ENCODE peak calls at places on chromosomes 16 and 17, in eight cellular contexts. C, S, Y, D, G, J, M and F are unnamed samples.
A peak's percentile ranks its signal among the peaks of the same experiment; 100 is the strongest.

GRCh38 chr16:592518-593306 is 2.8 kb downstream of the RAB40C start:
- DNase-seq in S (peak; percentile 84), D (peak; percentile 79), J (no peak), C (no peak), Y (peak; percentile 68), G (no peak), M (no peak), F (peak; percentile 94)

GRCh38 chr17:76384987-76385891 is 830 bp downstream of the SPHK1 start:
- DNase-seq in D (peak; percentile 52), S (peak; percentile 82), G (peak; percentile 44), C (peak; percentile 79), Y (peak; percentile 52), M (peak; percentile 41), J (no peak), F (peak; percentile 88)

GRCh38 chr16:11835891-11836652 is 15.3 kb downstream of the RSL1D1 start:
- DNase-seq in M (no peak), C (no peak), J (no peak), S (no peak), G (no peak), Y (no peak), D (no peak), F (no peak)

GRCh38 chr16:71927787-71928186 is 32.5 kb downstream of the IST1 start:
- DNase-seq in G (no peak), C (no peak), M (peak; percentile 39), D (no peak), J (no peak), Y (no peak), S (no peak), F (no peak)

GRCh38 chr17:64632193-64632592 is 29.9 kb downstream of the SMURF2 start:
- DNase-seq in S (no peak), C (no peak), J (no peak), M (no peak), Y (no peak), D (no peak), G (no peak), F (no peak)

GRCh38 chr16:2468725-2469398 is 2.2 kb upstream of the NTN3 start:
- DNase-seq in J (no peak), S (no peak), D (peak; percentile 33), Y (no peak), G (no peak), M (no peak), C (peak; percentile 45), F (no peak)

GRCh38 chr16:70717817-70718216 is 32.0 kb upstream of the MTSS2 start:
- DNase-seq in G (no peak), D (no peak), M (no peak), C (no peak), J (no peak), Y (no peak), S (no peak), F (no peak)

GRCh38 chr17:51118330-51119195 is 2.1 kb downstream of the SPAG9 start:
- DNase-seq in J (no peak), D (peak; percentile 96), S (no peak), Y (peak; percentile 90), M (no peak), G (no peak), C (no peak), F (no peak)

GRCh38 chr16:50685456-50686058 is 4.4 kb upstream of the SNX20 start:
- DNase-seq in Y (no peak), M (no peak), C (no peak), J (no peak), D (no peak), G (no peak), S (no peak), F (no peak)

GRCh38 chr17:75367312-75367711 is 38.2 kb downstream of the GRB2 start:
- DNase-seq in M (no peak), Y (no peak), D (no peak), S (no peak), C (no peak), J (no peak), G (no peak), F (no peak)

DNA sequence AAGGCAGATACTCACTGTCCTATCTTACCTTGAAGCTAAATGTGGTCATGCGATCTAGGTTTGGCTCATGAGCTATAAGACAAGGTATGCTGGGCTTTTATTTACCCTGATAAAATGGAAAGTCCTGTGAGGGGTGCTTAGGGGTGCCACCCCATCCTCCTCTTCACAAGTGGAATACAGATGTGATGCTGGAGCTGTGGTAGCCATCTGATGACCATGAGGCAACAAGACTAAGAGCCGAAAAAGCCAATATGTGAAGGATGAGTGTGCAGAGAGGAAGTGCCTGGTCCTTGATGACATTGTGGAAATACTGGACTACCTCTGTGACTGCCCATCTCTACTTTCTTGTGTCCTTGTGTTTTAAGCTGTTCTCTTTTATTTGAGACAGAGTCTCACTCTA is 58.1 kb upstream of the TMC5 start:
- DNase-seq in S (no peak), Y (no peak), G (no peak), J (no peak), C (no peak), D (no peak), M (no peak), F (no peak)
- TF ChIP-seq CTCF in S (no peak), Y (no peak), G (no peak), J (no peak), C (no peak), D (no peak), M (no peak), F (no peak)

DNA sequence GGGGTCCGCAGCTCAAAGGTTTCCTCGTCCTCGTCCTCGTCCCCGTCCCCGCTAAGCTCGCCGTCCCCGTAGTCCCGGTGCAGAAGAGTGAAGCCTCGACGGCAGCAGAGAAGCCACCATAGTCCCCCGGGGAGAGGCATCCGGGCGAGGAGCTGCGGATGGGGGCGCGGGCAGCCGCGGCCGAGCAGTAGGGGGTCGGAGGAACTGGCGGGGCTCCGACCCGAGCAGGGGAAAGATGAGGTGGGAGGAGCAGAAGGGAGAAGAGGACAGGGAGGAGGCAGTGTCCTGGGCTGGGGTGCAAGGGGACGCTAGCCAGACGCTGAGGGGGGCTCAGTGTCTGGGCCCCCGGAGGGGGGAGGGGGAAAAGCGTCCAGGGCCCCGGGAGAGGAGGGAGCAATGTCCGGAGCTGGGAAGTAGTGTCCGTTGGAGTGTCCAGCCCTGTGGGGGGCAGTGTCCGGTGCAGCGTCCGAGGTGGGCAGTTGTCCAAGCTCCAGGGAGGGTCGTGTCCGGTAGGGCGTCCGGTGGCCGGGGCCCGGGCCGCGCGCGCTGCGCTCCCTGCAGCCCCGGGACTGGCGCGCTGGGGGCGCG is at the start of gene PLEKHH3:
- DNase-seq in Y (no peak), M (no peak), C (no peak), J (no peak), S (peak; percentile 85), G (no peak), D (no peak), F (no peak)
- H3K4me1 ChIP-seq in Y (peaks cover 39% of the 10 kb centered on the region), M (peaks cover 83% of the 10 kb centered on the region), C (peaks cover 74% of the 10 kb centered on the region), J (peaks cover 30% of the 10 kb centered on the region), S (peaks cover 54% of the 10 kb centered on the region), G (peaks cover 3% of the 10 kb centered on the region), D (peaks cover 70% of the 10 kb centered on the region), F (peaks cover 32% of the 10 kb centered on the region)

GRCh38 chr17:47618416-47618815 is 31.3 kb upstream of the KPNB1 start:
- DNase-seq in S (no peak), G (no peak), C (no peak), M (no peak), D (no peak), Y (no peak), J (peak; percentile 23), F (no peak)
- TF ChIP-seq CTCF in S (no peak), G (no peak), C (no peak), M (peak; percentile 14), D (no peak), Y (no peak), J (peak; percentile 65), F (peak; percentile 34)

GRCh38 chr17:1733047-1733357 is 8.5 kb downstream of the WDR81 start:
- DNase-seq in J (no peak), M (no peak), S (no peak), D (no peak), C (no peak), Y (no peak), G (no peak), F (no peak)

GRCh38 chr17:1735834-1736347 is 6.8 kb upstream of the SERPINF2 start:
- DNase-seq in S (no peak), D (no peak), Y (no peak), G (no peak), J (no peak), M (no peak), C (no peak), F (peak; percentile 53)

GRCh38 chr17:1732241-1733046 is 7.9 kb downstream of the WDR81 start:
- DNase-seq in D (no peak), M (no peak), C (no peak), G (no peak), J (no peak), Y (no peak), S (no peak), F (peak; percentile 51)

GRCh38 chr17:1735418-1735817 is 7.3 kb upstream of the SERPINF2 start:
- DNase-seq in D (no peak), Y (no peak), J (no peak), C (no peak), S (no peak), M (no peak), G (no peak), F (no peak)

DNA sequence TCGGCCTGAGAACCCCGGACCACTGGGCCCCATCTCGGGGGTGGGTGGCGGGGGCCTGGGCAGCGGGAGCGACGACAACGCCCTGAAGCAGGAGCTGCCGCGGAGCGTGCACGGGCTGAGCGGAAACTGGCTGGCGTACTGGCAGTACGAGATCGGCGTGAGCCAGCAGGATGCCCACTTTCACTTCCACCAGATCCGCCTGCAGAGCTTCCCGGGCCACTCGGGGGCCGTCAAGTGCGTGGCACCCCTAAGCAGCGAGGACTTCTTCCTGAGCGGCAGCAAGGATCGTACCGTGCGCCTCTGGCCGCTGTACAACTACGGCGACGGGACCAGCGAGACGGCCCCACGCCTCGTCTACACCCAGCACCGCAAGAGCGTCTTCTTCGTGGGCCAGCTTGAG is 8.9 kb upstream of the SERPINF2 start:
- DNase-seq in M (no peak), J (no peak), S (peak; percentile 81), G (no peak), C (no peak), D (no peak), Y (no peak), F (no peak)
- H3K4me1 ChIP-seq in M (peaks cover 49% of the 10 kb centered on the region), J (no peaks in the 10 kb centered on the region), S (peaks cover 15% of the 10 kb centered on the region), G (peaks cover 13% of the 10 kb centered on the region), C (peaks cover 56% of the 10 kb centered on the region), D (no peaks in the 10 kb centered on the region), Y (peaks cover 4% of the 10 kb centered on the region), F (peaks cover 15% of the 10 kb centered on the region)

GRCh38 chr16:19105131-19105530 is 8.6 kb upstream of the ITPRIPL2 start:
- DNase-seq in M (no peak), S (no peak), Y (no peak), D (no peak), C (no peak), G (no peak), J (no peak), F (no peak)
- TF ChIP-seq CTCF in M (no peak), S (no peak), Y (no peak), D (no peak), C (no peak), G (no peak), J (no peak), F (no peak)

GRCh38 chr16:57531253-57531575 is 5.2 kb downstream of the CCDC102A start:
- DNase-seq in Y (no peak), S (no peak), J (no peak), C (no peak), D (no peak), G (peak; percentile 11), M (no peak), F (no peak)
- H3K4me1 ChIP-seq in Y (peaks cover 8% of the 10 kb centered on the region), S (peaks cover 44% of the 10 kb centered on the region), J (peaks cover 20% of the 10 kb centered on the region), C (peaks cover 59% of the 10 kb centered on the region), D (peaks cover 13% of the 10 kb centered on the region), G (peaks cover 5% of the 10 kb centered on the region), M (peaks cover 53% of the 10 kb centered on the region), F (peaks cover 9% of the 10 kb centered on the region)

GRCh38 chr16:80277182-80277581 is 263.6 kb upstream of the DYNLRB2 start:
- DNase-seq in J (no peak), C (no peak), G (no peak), Y (no peak), S (no peak), M (no peak), D (no peak), F (no peak)
- TF ChIP-seq CTCF in J (no peak), C (no peak), G (no peak), Y (no peak), S (no peak), M (no peak), D (no peak), F (no peak)